ENCODE peak calls at places on chromosomes 16 and 17, in four cellular contexts. F, I, G and X are unnamed samples.
A peak's percentile ranks its signal among the peaks of the same experiment; 100 is the strongest.

GRCh38 chr17:47883589-47884426 is 12.2 kb upstream of the SP2 start:
- DNase-seq in F (no peak), I (no peak), G (no peak), X (no peak)

GRCh38 chr16:11356573-11357331 is 11.5 kb downstream of the RMI2 start:
- DNase-seq in F (peak; percentile 76), I (peak; percentile 74), G (peak; percentile 81), X (peak; percentile 80)

GRCh38 chr16:31201511-31202401 is 804 bp downstream of the PYCARD start:
- DNase-seq in F (peak; percentile 47), I (no peak), G (no peak), X (peak; percentile 54)

GRCh38 chr16:87492241-87492635 is 586 bp downstream of the ZCCHC14 start:
- DNase-seq in F (peak; percentile 61), I (no peak), G (no peak), X (no peak)

GRCh38 chr16:64791756-64792155 is 330.1 kb downstream of the CDH11 start:
- DNase-seq in F (no peak), I (no peak), G (no peak), X (no peak)

GRCh38 chr17:58329035-58329807 is 626 bp upstream of the TSPOAP1 start:
- DNase-seq in F (peak; percentile 59), I (no peak), G (peak; percentile 38), X (peak; percentile 61)

GRCh38 chr16:1678500-1679098 is 520 bp downstream of the JPT2 start:
- DNase-seq in F (no peak), I (peak; percentile 52), G (peak; percentile 12), X (no peak)

GRCh38 chr17:7782237-7782636 is 51.8 kb upstream of the KDM6B start:
- DNase-seq in F (no peak), I (no peak), G (no peak), X (no peak)

GRCh38 chr16:8173111-8173644 is 417.1 kb downstream of the TMEM114 start:
- DNase-seq in F (peak; percentile 86), I (peak; percentile 74), G (peak; percentile 98), X (peak; percentile 63)

GRCh38 chr17:17538417-17539391 is 42.5 kb upstream of the RASD1 start:
- DNase-seq in F (peak; percentile 17), I (peak; percentile 82), G (peak; percentile 98), X (no peak)

GRCh38 chr17:66542183-66542966 is 240.0 kb downstream of the PRKCA start:
- DNase-seq in F (peak; percentile 17), I (no peak), G (no peak), X (no peak)

GRCh38 chr16:67268136-67268579 is 11.2 kb upstream of the PLEKHG4 start:
- DNase-seq in F (peak; percentile 72), I (no peak), G (peak; percentile 43), X (no peak)

GRCh38 chr17:35046740-35047283 is 16.7 kb downstream of the RFFL start:
- DNase-seq in F (peak; percentile 14), I (no peak), G (peak; percentile 63), X (no peak)

GRCh38 chr17:78962345-78962983 is 17.3 kb downstream of the LGALS3BP start:
- DNase-seq in F (no peak), I (no peak), G (peak; percentile 96), X (no peak)

GRCh38 chr17:40115101-40115436 is 6.7 kb upstream of the MSL1 start:
- DNase-seq in F (no peak), I (no peak), G (no peak), X (no peak)

GRCh38 chr16:48607056-48607825 is 2.7 kb downstream of the N4BP1 start:
- DNase-seq in F (no peak), I (no peak), G (no peak), X (no peak)

GRCh38 chr17:62965149-62965648 is 836 bp upstream of the TANC2 start:
- DNase-seq in F (no peak), I (no peak), G (no peak), X (no peak)

GRCh38 chr17:76791053-76791980 is 53.4 kb downstream of the MFSD11 start:
- DNase-seq in F (peak; percentile 81), I (peak; percentile 41), G (peak; percentile 39), X (no peak)

GRCh38 chr16:56625943-56626654 is 518 bp downstream of the MT1E start:
- DNase-seq in F (no peak), I (no peak), G (no peak), X (no peak)
- TF ChIP-seq USF2 in F (no peak), I (no peak), G (no peak), X (no peak)

DNA sequence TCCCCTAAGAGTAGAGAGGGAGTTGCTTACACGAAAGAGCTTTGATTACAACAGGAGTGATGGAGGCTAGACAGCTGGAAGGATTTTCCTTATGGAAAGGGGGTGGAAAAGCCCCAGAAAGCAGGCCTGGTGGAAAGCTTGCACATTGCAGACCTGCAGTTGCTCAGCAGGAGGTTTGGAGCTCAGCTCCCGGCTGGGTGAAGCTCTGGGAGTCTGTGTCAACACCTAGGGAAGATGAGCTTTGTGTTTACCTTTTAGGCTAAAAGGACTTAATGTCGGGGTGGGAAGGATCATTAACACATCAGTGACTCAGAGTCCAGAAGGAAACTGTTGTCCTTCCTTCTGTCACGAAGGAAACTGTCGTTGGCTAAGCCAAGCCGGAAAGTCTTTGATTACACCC is 48.1 kb downstream of the RAP1GAP2 start:
- DNase-seq in F (no peak), I (peak; percentile 76), G (no peak), X (peak; percentile 39)
- TF ChIP-seq NR3C1 in F (no peak), I (no peak), G (no peak), X (no peak)

GRCh38 chr17:45242015-45242414 is 19.9 kb downstream of the SPATA32 start:
- DNase-seq in F (no peak), I (no peak), G (no peak), X (no peak)
- TF ChIP-seq USF2 in F (no peak), I (no peak), G (no peak), X (no peak)

GRCh38 chr17:36824678-36825091 is 112.6 kb upstream of the LHX1 start:
- DNase-seq in F (no peak), I (no peak), G (no peak), X (no peak)
- TF ChIP-seq NR3C1 in F (no peak), I (no peak), G (no peak), X (no peak)

GRCh38 chr17:44004761-44005526 is 522 bp downstream of the NAGS start:
- DNase-seq in F (no peak), I (no peak), G (no peak), X (peak; percentile 44)
- TF ChIP-seq USF2 in F (no peak), I (no peak), G (no peak), X (no peak)

GRCh38 chr17:796609-797008 is 14.5 kb downstream of the MRM3 start:
- DNase-seq in F (no peak), I (no peak), G (no peak), X (no peak)
- TF ChIP-seq NR3C1 in F (no peak), I (no peak), G (no peak), X (no peak)